ENCODE peak calls at places on chromosomes 2 and 18, in nine cellular contexts. W, G, U, X, K, S, M, H and C are unnamed samples.
A peak's percentile ranks its signal among the peaks of the same experiment; 100 is the strongest.

GRCh38 chr2:172643142-172643541 is 87.3 kb downstream of the PDK1 start:
- DNase-seq in K (no peak), G (no peak), W (no peak), M (no peak), X (no peak), H (no peak), S (no peak), U (peak; percentile 13), C (peak; percentile 84)

GRCh38 chr2:19632327-19633040 is 269.3 kb downstream of the TTC32 start:
- DNase-seq in G (no peak), K (no peak), H (no peak), W (no peak), S (peak; percentile 78), X (no peak), M (no peak), U (no peak), C (no peak)

GRCh38 chr2:172931923-172932520 is 143.6 kb upstream of the MAP3K20 start:
- DNase-seq in K (peak; percentile 59), U (peak; percentile 41), M (no peak), H (no peak), X (no peak), W (no peak), G (peak; percentile 13), S (peak; percentile 85), C (peak; percentile 72)

GRCh38 chr2:98643496-98644100 is 35.2 kb downstream of the UNC50 start:
- DNase-seq in K (no peak), S (peak; percentile 7), M (no peak), U (no peak), G (no peak), W (no peak), X (no peak), H (no peak), C (no peak)

GRCh38 chr2:208265371-208265806 is 666 bp upstream of the PIKFYVE start:
- DNase-seq in M (no peak), X (no peak), S (peak; percentile 69), W (peak; percentile 24), G (peak; percentile 21), H (no peak), K (peak; percentile 20), U (no peak), C (peak; percentile 73)

GRCh38 chr18:32450874-32451273 is 19.8 kb downstream of the GAREM1 start:
- DNase-seq in X (no peak), K (no peak), U (no peak), S (no peak), G (no peak), W (no peak), H (no peak), M (no peak), C (no peak)

GRCh38 chr2:39099820-39100728 is 20.8 kb downstream of the SOS1 start:
- DNase-seq in H (no peak), M (no peak), W (no peak), K (no peak), S (peak; percentile 22), G (no peak), U (no peak), X (no peak), C (peak; percentile 69)

GRCh38 chr2:673615-674318 is 3.4 kb downstream of the TMEM18 start:
- DNase-seq in H (no peak), G (no peak), W (no peak), S (peak; percentile 35), K (no peak), X (no peak), M (no peak), U (no peak), C (no peak)

GRCh38 chr2:233414777-233415570 is 60.7 kb downstream of the DGKD start:
- DNase-seq in G (no peak), U (peak; percentile 79), X (no peak), H (no peak), K (no peak), W (no peak), M (no peak), S (peak; percentile 27), C (no peak)

GRCh38 chr2:29810956-29811355 is 110.4 kb downstream of the ALK start:
- DNase-seq in H (no peak), U (no peak), M (no peak), X (no peak), W (no peak), G (no peak), K (no peak), S (no peak), C (no peak)